ENCODE peak calls at places on chromosomes 3 and 15, in five cellular contexts. Q is fibroblast of pulmonary artery, T is neural crest cell, E is amniotic epithelial cell, M is GM10248. K is an unnamed sample.

GRCh38 chr15:90035095-90035834 is 34.1 kb downstream of the ZNF710 start:
- DNase-seq in Q (peak), T (no peak), E (peak), M (no peak), K (no peak)

GRCh38 chr3:129467934-129468333 is 27.9 kb downstream of the IFT122 start:
- DNase-seq in Q (no peak), T (no peak), E (no peak), M (no peak), K (no peak)

GRCh38 chr3:16064660-16065414 is 109.6 kb upstream of the GALNT15 start:
- DNase-seq in Q (peak), T (no peak), E (peak), M (no peak), K (peak)

GRCh38 chr3:133112666-133113065 is 74.5 kb downstream of the TMEM108 start:
- DNase-seq in Q (peak), T (no peak), E (peak), M (no peak), K (no peak)

GRCh38 chr15:35874260-35874905 is 328.4 kb upstream of the DPH6 start:
- DNase-seq in Q (peak), T (no peak), E (peak), M (no peak), K (peak)

GRCh38 chr3:61926913-61927312 is 365.5 kb downstream of the PTPRG start:
- DNase-seq in Q (peak), T (no peak), E (peak), M (no peak), K (peak)

GRCh38 chr15:101773496-101774100 is 29.7 kb upstream of the OR4F6 start:
- DNase-seq in Q (no peak), T (no peak), E (no peak), M (no peak), K (no peak)

GRCh38 chr3:126034481-126035361 is 49.2 kb downstream of the SLC41A3 start:
- DNase-seq in Q (no peak), T (no peak), E (peak), M (no peak), K (no peak)

GRCh38 chr3:170128259-170128976 is 53.1 kb downstream of the PHC3 start:
- DNase-seq in Q (no peak), T (no peak), E (no peak), M (peak), K (peak)

GRCh38 chr3:152058906-152059305 is 185.5 kb downstream of the SUCNR1 start:
- DNase-seq in Q (no peak), T (no peak), E (no peak), M (no peak), K (no peak)

GRCh38 chr15:41334293-41335120 is 1.8 kb downstream of the NUSAP1 start:
- DNase-seq in Q (no peak), T (no peak), E (no peak), M (no peak), K (no peak)

GRCh38 chr15:82944840-82945239 is 7.7 kb downstream of the HOMER2 start:
- DNase-seq in Q (no peak), T (no peak), E (peak), M (no peak), K (no peak)

GRCh38 chr3:56321383-56321782 is 146.9 kb downstream of the ERC2 start:
- DNase-seq in Q (no peak), T (no peak), E (no peak), M (no peak), K (no peak)

GRCh38 chr15:76964157-76964556 is 30.8 kb upstream of the PSTPIP1 start:
- DNase-seq in Q (peak), T (no peak), E (peak), M (no peak), K (no peak)

GRCh38 chr15:58147151-58147550 is 9.0 kb downstream of the AQP9 start:
- DNase-seq in Q (no peak), T (no peak), E (no peak), M (no peak), K (peak)

GRCh38 chr3:129974451-129975331 is at the start of gene TRH:
- DNase-seq in Q (no peak), T (peak), E (no peak), M (no peak), K (no peak)

GRCh38 chr15:89492111-89492641 is 4.2 kb downstream of the RHCG start:
- DNase-seq in Q (no peak), T (peak), E (no peak), M (peak), K (no peak)

GRCh38 chr3:119700269-119700919 is 2.4 kb upstream of the CFAP91 start:
- DNase-seq in Q (peak), T (no peak), E (peak), M (peak), K (no peak)

GRCh38 chr3:146160964-146161724 is at the start of gene PLOD2:
- DNase-seq in Q (peak), T (peak), E (peak), M (peak), K (peak)

K was measured in fibroblast of gingiva.